ENCODE peak calls at places on chromosomes 6 and 20, in seven cellular contexts. I is posterior vena cava; L is stimulated activated naive CD4-positive, alpha-beta T cell; C is NCI-H1092; M is MV-4-11; R is RKO; S is EL. U is an unnamed sample.

GRCh38 chr6:163250122-163250521 is 164.4 kb upstream of the QKI start:
- DNase-seq in I (no peak), R (no peak), M (peak), S (no peak), L (no peak), C (no peak), U (no peak)

GRCh38 chr20:43941476-43942212 is 27.0 kb downstream of the TOX2 start:
- DNase-seq in R (no peak), C (no peak), M (peak), I (no peak), S (peak), L (no peak), U (no peak)

GRCh38 chr6:75098709-75099108 is 107.1 kb downstream of the COL12A1 start:
- DNase-seq in C (no peak), I (peak), R (peak), S (peak), L (no peak), M (peak), U (no peak)

GRCh38 chr6:110874880-110875547 is 429 bp downstream of the AMD1 start:
- DNase-seq in I (peak), C (peak), L (no peak), S (no peak), M (no peak), R (no peak), U (no peak)

GRCh38 chr6:149863596-149863845 is 638 bp downstream of the LRP11 start:
- DNase-seq in R (no peak), S (no peak), M (no peak), L (peak), C (no peak), I (no peak), U (no peak)

GRCh38 chr20:33719989-33720709 is at the start of gene PXMP4:
- DNase-seq in R (no peak), I (peak), C (peak), S (peak), M (peak), L (peak), U (peak)

GRCh38 chr20:61957961-61958715 is 107.5 kb downstream of the TAF4 start:
- DNase-seq in L (no peak), R (no peak), I (no peak), C (no peak), M (no peak), S (no peak), U (peak)

GRCh38 chr6:28005124-28005662 is 48.2 kb downstream of the OR2B6 start:
- DNase-seq in L (no peak), M (no peak), C (no peak), S (no peak), I (no peak), R (no peak), U (no peak)

GRCh38 chr6:31888281-31889258 is 8.9 kb downstream of the EHMT2 start:
- DNase-seq in R (no peak), S (no peak), I (no peak), L (peak), C (no peak), M (no peak), U (no peak)

GRCh38 chr6:46848684-46849360 is 55.6 kb downstream of the MEP1A start:
- DNase-seq in I (peak), S (peak), C (peak), R (peak), M (peak), L (peak), U (peak)

GRCh38 chr6:16436550-16436949 is 198.2 kb downstream of the GMPR start:
- DNase-seq in C (no peak), R (no peak), M (no peak), L (no peak), I (no peak), S (no peak), U (no peak)

GRCh38 chr20:2713285-2713684 is 20.7 kb downstream of the EBF4 start:
- DNase-seq in S (no peak), C (no peak), M (no peak), R (no peak), L (peak), I (no peak), U (no peak)

GRCh38 chr6:155328539-155329459 is 14.5 kb upstream of the TFB1M start:
- DNase-seq in R (no peak), S (no peak), M (no peak), I (no peak), C (no peak), L (no peak), U (no peak)

GRCh38 chr6:26554669-26555504 is 16.7 kb downstream of the HMGN4 start:
- DNase-seq in L (peak), R (peak), C (no peak), S (peak), I (no peak), M (peak), U (no peak)

GRCh38 chr6:53230775-53231467 is 82.3 kb upstream of the GCM1 start:
- DNase-seq in M (no peak), S (no peak), C (no peak), L (no peak), R (no peak), I (no peak), U (no peak)

GRCh38 chr6:112086744-112087135 is 542 bp downstream of the TUBE1 start:
- DNase-seq in I (no peak), L (peak), S (peak), R (peak), C (peak), M (peak), U (no peak)

GRCh38 chr20:31543966-31544598 is 29.8 kb downstream of the HM13 start:
- DNase-seq in L (no peak), R (peak), M (no peak), S (peak), I (no peak), C (no peak), U (no peak)

GRCh38 chr20:38290829-38291581 is 13.0 kb upstream of the BPI start:
- DNase-seq in M (no peak), L (no peak), I (peak), C (no peak), R (peak), S (peak), U (no peak)

U was measured in breast epithelium.